ENCODE peak calls at places on chromosome 17, in eight cellular contexts. U is ovary, W is tibial nerve, Z is lower leg skin, R is NB4, L is H54, S is body of pancreas, J is Peyer's patch. X is an unnamed sample.

GRCh38 chr17:28978016-28978415 is 26.7 kb upstream of the PHF12 start:
- DNase-seq in U (no peak), W (no peak), Z (no peak), R (no peak), L (no peak), S (no peak), J (no peak), X (no peak)

GRCh38 chr17:83092931-83093330 is 13.5 kb downstream of the METRNL start:
- DNase-seq in U (no peak), W (no peak), Z (no peak), R (no peak), L (no peak), S (no peak), J (no peak), X (no peak)

GRCh38 chr17:82213251-82214011 is 789 bp upstream of the CCDC57 start:
- DNase-seq in U (peak; percentile 65), W (no peak), Z (no peak), R (peak; percentile 74), L (peak; percentile 86), S (peak; percentile 36), J (peak; percentile 53), X (peak; percentile 45)

GRCh38 chr17:65042911-65043310 is 13.6 kb downstream of the GNA13 start:
- DNase-seq in U (no peak), W (no peak), Z (no peak), R (no peak), L (no peak), S (no peak), J (no peak), X (no peak)

GRCh38 chr17:8163978-8164814 is 1.4 kb upstream of the VAMP2 start:
- DNase-seq in U (peak; percentile 78), W (no peak), Z (peak; percentile 97), R (peak; percentile 85), L (no peak), S (peak; percentile 73), J (peak; percentile 77), X (no peak)

GRCh38 chr17:1928976-1929375 is 96.2 kb downstream of the RTN4RL1 start:
- DNase-seq in U (no peak), W (no peak), Z (no peak), R (no peak), L (no peak), S (no peak), J (no peak), X (no peak)

GRCh38 chr17:42436401-42436800 is 13.3 kb upstream of the CAVIN1 start:
- DNase-seq in U (no peak), W (no peak), Z (peak; percentile 87), R (no peak), L (no peak), S (no peak), J (no peak), X (peak; percentile 98)

GRCh38 chr17:40340880-40341807 is 23.4 kb downstream of the GJD3 start:
- DNase-seq in U (peak; percentile 87), W (peak; percentile 85), Z (peak; percentile 98), R (no peak), L (peak; percentile 90), S (peak; percentile 86), J (peak; percentile 92), X (peak; percentile 73)

GRCh38 chr17:19010729-19011505 is 6.4 kb upstream of the FAM83G start:
- DNase-seq in U (no peak), W (no peak), Z (no peak), R (no peak), L (no peak), S (no peak), J (peak; percentile 72), X (no peak)

DNA sequence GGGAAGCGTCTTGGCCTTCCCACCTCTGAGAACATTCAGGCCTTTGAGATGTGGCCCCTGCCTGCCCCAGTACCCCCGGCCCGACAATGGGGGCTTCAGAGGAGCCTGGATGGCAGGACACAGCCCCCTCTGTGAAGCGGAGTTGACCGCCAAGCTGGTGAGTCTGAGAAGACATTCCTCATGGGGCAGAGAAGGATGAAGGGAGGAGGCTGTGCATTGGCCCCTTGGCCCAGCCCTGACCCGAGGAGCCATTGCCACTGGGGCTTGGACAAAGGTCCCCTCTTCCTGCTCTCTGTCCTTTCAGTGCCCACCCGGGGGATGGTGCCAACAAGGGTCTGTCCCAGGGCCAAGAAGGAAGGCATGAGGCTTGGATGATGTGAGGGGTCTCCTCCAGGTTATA is 30.9 kb upstream of the PHB1 start:
- DNase-seq in U (no peak), W (no peak), Z (no peak), R (no peak), L (no peak), S (no peak), J (no peak), X (no peak)
- TF ChIP-seq POLR2A in U (no peak), W (no peak), Z (no peak), R (no peak), L (no peak), S (no peak), J (no peak), X (no peak)

GRCh38 chr17:16493470-16494048 is 1.6 kb upstream of the LRRC75A start:
- DNase-seq in U (no peak), W (no peak), Z (no peak), R (no peak), L (no peak), S (no peak), J (no peak), X (no peak)
- TF ChIP-seq POLR2A in U (no peak), W (no peak), Z (no peak), R (no peak), L (no peak), S (no peak), J (no peak), X (no peak)

GRCh38 chr17:46192484-46193245 is 564 bp downstream of the KANSL1 start:
- DNase-seq in U (peak; percentile 82), W (peak; percentile 26), Z (peak; percentile 92), R (peak; percentile 88), L (peak; percentile 46), S (peak; percentile 68), J (no peak), X (peak; percentile 73)
- TF ChIP-seq POLR2A in U (no peak), W (peak; percentile 26), Z (no peak), R (peak; percentile 32), L (peak; percentile 37), S (peak; percentile 5), J (no peak), X (peak; percentile 70)

GRCh38 chr17:76671123-76671911 is 27.8 kb upstream of the ST6GALNAC1 start:
- DNase-seq in U (peak; percentile 99), W (peak; percentile 99), Z (peak; percentile 100), R (peak; percentile 100), L (peak; percentile 96), S (peak; percentile 100), J (peak; percentile 99), X (peak; percentile 100)
- TF ChIP-seq POLR2A in U (peak; percentile 23), W (no peak), Z (no peak), R (peak; percentile 36), L (peak; percentile 45), S (no peak), J (peak; percentile 6), X (peak; percentile 67)

GRCh38 chr17:59238904-59239303 is 18.6 kb downstream of the GDPD1 start:
- DNase-seq in U (no peak), W (no peak), Z (no peak), R (no peak), L (no peak), S (no peak), J (no peak), X (no peak)
- TF ChIP-seq POLR2A in U (no peak), W (no peak), Z (no peak), R (no peak), L (no peak), S (no peak), J (no peak), X (no peak)

GRCh38 chr17:49218941-49219913 is 8.7 kb downstream of the ABI3 start:
- DNase-seq in U (no peak), W (no peak), Z (no peak), R (peak; percentile 74), L (no peak), S (no peak), J (no peak), X (no peak)
- TF ChIP-seq POLR2A in U (no peak), W (no peak), Z (no peak), R (no peak), L (no peak), S (no peak), J (no peak), X (no peak)

DNA sequence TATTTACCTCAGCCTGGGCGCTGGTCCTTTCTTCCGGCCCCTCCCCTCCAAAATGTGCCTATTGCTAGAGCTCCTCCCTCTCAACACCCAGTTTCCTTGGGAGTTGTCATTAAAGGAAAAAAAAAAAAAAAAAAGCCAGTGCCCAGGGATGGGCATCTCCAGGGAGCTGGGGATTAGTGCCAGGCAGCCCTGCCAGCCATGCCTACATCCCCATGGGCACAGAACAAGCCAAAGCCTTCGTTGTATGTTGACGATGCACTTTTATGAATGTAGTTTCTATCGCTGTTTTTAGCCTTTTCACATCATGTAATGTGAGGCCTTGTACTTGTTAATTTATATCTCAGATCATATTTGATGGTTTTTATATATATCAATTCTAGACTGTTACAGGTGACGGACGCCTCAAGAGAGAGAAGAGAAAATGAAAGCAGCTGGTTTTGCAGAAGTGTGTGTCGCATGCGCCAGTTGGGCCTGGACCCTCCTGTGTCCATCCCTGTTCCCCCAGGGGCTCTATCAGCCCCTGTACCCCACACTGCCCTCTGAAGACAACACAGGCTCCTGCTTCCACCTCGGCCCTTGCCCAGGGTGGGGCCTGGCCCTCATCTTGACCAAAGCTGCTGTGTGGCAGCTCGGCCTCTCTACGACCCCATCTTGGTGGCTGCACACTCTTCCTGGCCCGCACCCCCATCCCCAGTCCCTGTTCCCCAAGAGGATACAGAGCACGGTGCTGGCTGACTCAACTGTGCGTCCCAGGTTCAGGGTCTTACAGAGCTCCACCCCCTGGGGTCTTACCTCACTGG is 4.8 kb downstream of the LIMD2 start:
- DNase-seq in U (no peak), W (no peak), Z (no peak), R (peak; percentile 39), L (no peak), S (no peak), J (no peak), X (no peak)
- TF ChIP-seq POLR2A in U (no peak), W (no peak), Z (no peak), R (no peak), L (no peak), S (no peak), J (no peak), X (no peak)